ENCODE peak calls at places on chromosome 13, in four cellular contexts. M, H, K and U are unnamed samples.

GRCh38 chr13:25286308-25286968 is 850 bp downstream of the MTMR6 start:
- DNase-seq in H (no peak), M (no peak), K (no peak), U (no peak)

GRCh38 chr13:101916758-101917474 is 464.4 kb downstream of the ITGBL1 start:
- DNase-seq in K (peak), M (no peak), H (no peak), U (no peak)

GRCh38 chr13:44431150-44431549 is 57.5 kb downstream of the SERP2 start:
- DNase-seq in M (no peak), K (no peak), H (no peak), U (no peak)

GRCh38 chr13:86974995-86975328 is 696.2 kb upstream of the SLITRK5 start:
- DNase-seq in K (no peak), H (no peak), M (no peak), U (no peak)

GRCh38 chr13:39892731-39893293 is 237.3 kb downstream of the COG6 start:
- DNase-seq in H (no peak), M (no peak), K (no peak), U (no peak)

GRCh38 chr13:113855931-113856715 is 7.8 kb downstream of the GAS6 start:
- DNase-seq in M (no peak), K (no peak), H (no peak), U (no peak)

GRCh38 chr13:34044660-34045080 is 226.7 kb downstream of the RFC3 start:
- DNase-seq in H (peak), K (no peak), M (no peak), U (no peak)

GRCh38 chr13:100694722-100695644 is 20.4 kb upstream of the TMTC4 start:
- DNase-seq in K (no peak), M (no peak), H (no peak), U (no peak)

GRCh38 chr13:40189885-40190655 is 476.4 kb downstream of the FOXO1 start:
- DNase-seq in H (no peak), M (peak), K (no peak), U (no peak)

GRCh38 chr13:47426126-47426849 is 529.4 kb upstream of the HTR2A start:
- DNase-seq in K (no peak), H (peak), M (no peak), U (no peak)

GRCh38 chr13:21116141-21116540 is 54.8 kb upstream of the LATS2 start:
- DNase-seq in M (no peak), K (no peak), H (no peak), U (no peak)

GRCh38 chr13:52776726-52777125 is 37.1 kb upstream of the CNMD start:
- DNase-seq in K (no peak), H (no peak), M (no peak), U (no peak)

GRCh38 chr13:45055902-45056648 is 64.2 kb upstream of the GTF2F2 start:
- DNase-seq in M (no peak), H (peak), K (no peak), U (no peak)

GRCh38 chr13:64640002-64640401 is 2590.1 kb downstream of the PCDH9 start:
- DNase-seq in H (no peak), K (peak), M (no peak), U (no peak)

GRCh38 chr13:106318941-106319411 is 216.5 kb downstream of the EFNB2 start:
- DNase-seq in K (no peak), H (peak), M (no peak), U (no peak)

GRCh38 chr13:52344108-52344507 is 61.9 kb downstream of the THSD1 start:
- DNase-seq in M (no peak), K (no peak), H (no peak), U (no peak)

GRCh38 chr13:28059214-28059613 is 41.2 kb downstream of the FLT3 start:
- DNase-seq in H (no peak), M (no peak), K (peak), U (no peak)

GRCh38 chr13:94309997-94310842 is 169.3 kb downstream of the DCT start:
- DNase-seq in K (no peak), H (no peak), M (no peak), U (no peak)

GRCh38 chr13:98557934-98558630 is 18.8 kb downstream of the STK24 start:
- DNase-seq in K (no peak), H (no peak), M (no peak), U (no peak)

GRCh38 chr13:101305981-101306411 is 110.3 kb downstream of the NALCN start:
- DNase-seq in K (no peak), M (no peak), H (no peak), U (no peak)